ENCODE peak calls at places on chromosome 21, in four cellular contexts. One of them, this sample, is unnamed.

GRCh38 chr21:35145626-35146236 is 96.6 kb upstream of the RUNX1 start:
- DNase-seq in H1: no peak
- DNase-seq in SK-N-SH: no peak
- DNase-seq in K562: no peak
- DNase-seq in this sample: no peak

GRCh38 chr21:36790616-36791015 is 91.7 kb downstream of the SIM2 start:
- DNase-seq in H1: no peak
- DNase-seq in SK-N-SH: no peak
- DNase-seq in K562: no peak
- DNase-seq in this sample: no peak

GRCh38 chr21:29218749-29219148 is 80.0 kb upstream of the BACH1 start:
- DNase-seq in H1: no peak
- DNase-seq in SK-N-SH: no peak
- DNase-seq in K562: no peak
- DNase-seq in this sample: no peak

GRCh38 chr21:31173881-31174555 is 135.7 kb upstream of the KRTAP19-8 start:
- DNase-seq in H1: no peak
- DNase-seq in SK-N-SH: peak; percentile 76
- DNase-seq in K562: peak; percentile 13
- DNase-seq in this sample: no peak

GRCh38 chr21:34936299-34936698 is 112.8 kb downstream of the RUNX1 start:
- DNase-seq in H1: no peak
- DNase-seq in SK-N-SH: no peak
- DNase-seq in K562: no peak
- DNase-seq in this sample: no peak

GRCh38 chr21:36747114-36747814 is 48.3 kb downstream of the SIM2 start:
- DNase-seq in H1: no peak
- DNase-seq in SK-N-SH: no peak
- DNase-seq in K562: peak; percentile 88
- DNase-seq in this sample: peak; percentile 28

GRCh38 chr21:29673096-29673610 is 266.6 kb downstream of the GRIK1 start:
- DNase-seq in H1: no peak
- DNase-seq in SK-N-SH: no peak
- DNase-seq in K562: no peak
- DNase-seq in this sample: no peak

GRCh38 chr21:34695434-34695833 is 26.6 kb downstream of the CLIC6 start:
- DNase-seq in H1: no peak
- DNase-seq in SK-N-SH: no peak
- DNase-seq in K562: no peak
- DNase-seq in this sample: no peak

GRCh38 chr21:34802180-34802899 is 133.5 kb downstream of the CLIC6 start:
- DNase-seq in H1: no peak
- DNase-seq in SK-N-SH: no peak
- DNase-seq in K562: no peak
- DNase-seq in this sample: no peak

GRCh38 chr21:16908087-16908486 is 604.8 kb upstream of the CXADR start:
- DNase-seq in H1: no peak
- DNase-seq in SK-N-SH: no peak
- DNase-seq in K562: no peak
- DNase-seq in this sample: no peak

GRCh38 chr21:28783641-28784185 is 209.0 kb downstream of the LTN1 start:
- DNase-seq in H1: no peak
- DNase-seq in SK-N-SH: no peak
- DNase-seq in K562: no peak
- DNase-seq in this sample: no peak

GRCh38 chr21:26124896-26125295 is 45.7 kb downstream of the APP start:
- DNase-seq in H1: no peak
- DNase-seq in SK-N-SH: no peak
- DNase-seq in K562: no peak
- DNase-seq in this sample: no peak

GRCh38 chr21:31248598-31248997 is 95.5 kb downstream of the TIAM1 start:
- DNase-seq in H1: no peak
- DNase-seq in SK-N-SH: no peak
- DNase-seq in K562: no peak
- DNase-seq in this sample: no peak

GRCh38 chr21:31873275-31873695 is 465 bp downstream of the HUNK start:
- DNase-seq in H1: no peak
- DNase-seq in SK-N-SH: peak; percentile 88
- DNase-seq in K562: no peak
- DNase-seq in this sample: peak; percentile 42

GRCh38 chr21:30434033-30434631 is 4.1 kb downstream of the KRTAP13-4 start:
- DNase-seq in H1: peak; percentile 50
- DNase-seq in SK-N-SH: peak; percentile 33
- DNase-seq in K562: peak; percentile 22
- DNase-seq in this sample: peak; percentile 64

GRCh38 chr21:14542638-14543037 is 3.5 kb downstream of the SAMSN1 start:
- DNase-seq in H1: no peak
- DNase-seq in SK-N-SH: no peak
- DNase-seq in K562: no peak
- DNase-seq in this sample: no peak

GRCh38 chr21:41965447-41966340 is 11.9 kb upstream of the C2CD2 start:
- DNase-seq in H1: no peak
- DNase-seq in SK-N-SH: no peak
- DNase-seq in K562: no peak
- DNase-seq in this sample: no peak

GRCh38 chr21:41966872-41967621 is 13.2 kb upstream of the C2CD2 start:
- DNase-seq in H1: no peak
- DNase-seq in SK-N-SH: no peak
- DNase-seq in K562: no peak
- DNase-seq in this sample: no peak

GRCh38 chr21:41967708-41968107 is 13.9 kb upstream of the C2CD2 start:
- DNase-seq in H1: no peak
- DNase-seq in SK-N-SH: no peak
- DNase-seq in K562: no peak
- DNase-seq in this sample: no peak

GRCh38 chr21:41965045-41965444 is 11.2 kb upstream of the C2CD2 start:
- DNase-seq in H1: no peak
- DNase-seq in SK-N-SH: no peak
- DNase-seq in K562: no peak
- DNase-seq in this sample: no peak

DNA sequence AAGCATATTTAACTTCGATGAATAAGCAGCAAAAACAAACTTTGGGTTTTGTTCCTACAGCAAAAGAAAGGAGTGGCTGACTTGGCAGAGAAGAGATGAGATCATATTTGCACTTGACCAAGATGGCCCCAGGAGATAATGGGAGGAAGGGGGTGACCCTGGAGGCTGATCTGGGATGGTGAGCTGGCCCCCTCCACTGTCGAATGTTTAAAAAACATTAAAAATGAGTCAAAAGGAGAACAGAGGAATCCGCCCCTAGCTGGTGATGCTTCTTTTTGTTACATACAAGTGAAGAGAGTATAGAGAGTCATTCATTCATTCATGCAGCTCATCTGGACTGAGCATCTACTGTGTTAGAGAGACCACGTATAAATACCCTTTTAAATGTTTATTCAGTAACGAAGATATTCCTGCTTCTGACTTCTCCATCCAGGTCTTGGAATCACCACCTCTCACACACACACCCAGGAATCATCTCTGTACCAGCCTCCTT is 12.6 kb upstream of the C2CD2 start:
- DNase-seq in H1: no peak
- DNase-seq in SK-N-SH: no peak
- DNase-seq in K562: no peak
- DNase-seq in this sample: no peak
- TF ChIP-seq TEAD4 in H1: no peak
- TF ChIP-seq TEAD4 in SK-N-SH: no peak
- TF ChIP-seq TEAD4 in K562: no peak
- TF ChIP-seq TEAD4 in this sample: no peak

GRCh38 chr21:43645414-43645891 is 13.8 kb downstream of the HSF2BP start:
- DNase-seq in H1: no peak
- DNase-seq in SK-N-SH: no peak
- DNase-seq in K562: no peak
- DNase-seq in this sample: peak; percentile 23

GRCh38 chr21:43645987-43646386 is 13.3 kb downstream of the HSF2BP start:
- DNase-seq in H1: no peak
- DNase-seq in SK-N-SH: no peak
- DNase-seq in K562: no peak
- DNase-seq in this sample: no peak

GRCh38 chr21:43643193-43643592 is 16.1 kb downstream of the HSF2BP start:
- DNase-seq in H1: no peak
- DNase-seq in SK-N-SH: no peak
- DNase-seq in K562: no peak
- DNase-seq in this sample: no peak

GRCh38 chr21:43646550-43647260 is 12.6 kb downstream of the HSF2BP start:
- DNase-seq in H1: peak; percentile 85
- DNase-seq in SK-N-SH: peak; percentile 89
- DNase-seq in K562: peak; percentile 94
- DNase-seq in this sample: peak; percentile 93

GRCh38 chr21:43644609-43645008 is 14.7 kb downstream of the HSF2BP start:
- DNase-seq in H1: no peak
- DNase-seq in SK-N-SH: no peak
- DNase-seq in K562: no peak
- DNase-seq in this sample: no peak
- TF ChIP-seq TEAD4 in H1: no peak
- TF ChIP-seq TEAD4 in SK-N-SH: no peak
- TF ChIP-seq TEAD4 in K562: no peak
- TF ChIP-seq TEAD4 in this sample: no peak

DNA sequence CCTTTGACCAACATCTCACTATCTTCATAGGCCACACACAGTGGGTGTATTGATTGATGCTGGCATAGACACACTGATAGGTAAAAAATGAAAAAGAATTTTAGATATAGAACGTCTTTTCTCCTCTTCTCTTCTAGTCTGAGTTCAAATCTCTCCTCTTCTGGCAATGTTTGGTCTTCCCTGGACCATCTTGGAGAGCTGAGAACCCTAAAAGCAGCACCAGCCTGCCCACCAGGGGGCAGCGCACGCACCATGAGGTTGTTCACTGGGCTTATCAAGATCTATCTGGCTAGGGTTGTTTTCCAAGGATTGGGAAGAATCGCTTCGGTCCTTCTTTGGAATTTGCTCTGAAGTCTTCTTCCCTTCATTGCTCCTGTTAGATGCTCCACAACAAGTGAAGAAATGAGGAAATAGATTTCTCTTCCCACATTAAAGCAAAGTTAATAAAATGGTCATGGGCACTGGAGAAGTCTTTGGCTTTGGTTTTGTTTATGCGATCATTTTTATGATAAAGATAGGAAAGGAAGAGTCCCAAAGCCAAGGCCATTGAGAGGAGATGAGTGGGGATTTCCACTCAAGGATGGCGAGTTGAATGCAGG is 104.0 kb upstream of the OLIG2 start:
- DNase-seq in H1: peak; percentile 23
- DNase-seq in SK-N-SH: no peak
- DNase-seq in K562: peak; percentile 56
- DNase-seq in this sample: peak; percentile 72
- TF ChIP-seq TEAD4 in H1: no peak
- TF ChIP-seq TEAD4 in SK-N-SH: no peak
- TF ChIP-seq TEAD4 in K562: no peak
- TF ChIP-seq TEAD4 in this sample: no peak

GRCh38 chr21:46149205-46149901 is 6.0 kb downstream of the FTCD start:
- DNase-seq in H1: no peak
- DNase-seq in SK-N-SH: no peak
- DNase-seq in K562: no peak
- DNase-seq in this sample: peak; percentile 8

GRCh38 chr21:46150073-46150472 is 5.3 kb downstream of the FTCD start:
- DNase-seq in H1: no peak
- DNase-seq in SK-N-SH: no peak
- DNase-seq in K562: no peak
- DNase-seq in this sample: peak; percentile 14

GRCh38 chr21:46145840-46146691 is 9.3 kb downstream of the FTCD start:
- DNase-seq in H1: no peak
- DNase-seq in SK-N-SH: no peak
- DNase-seq in K562: no peak
- DNase-seq in this sample: peak; percentile 13

GRCh38 chr21:46146856-46147255 is 8.5 kb downstream of the FTCD start:
- DNase-seq in H1: no peak
- DNase-seq in SK-N-SH: no peak
- DNase-seq in K562: no peak
- DNase-seq in this sample: no peak

DNA sequence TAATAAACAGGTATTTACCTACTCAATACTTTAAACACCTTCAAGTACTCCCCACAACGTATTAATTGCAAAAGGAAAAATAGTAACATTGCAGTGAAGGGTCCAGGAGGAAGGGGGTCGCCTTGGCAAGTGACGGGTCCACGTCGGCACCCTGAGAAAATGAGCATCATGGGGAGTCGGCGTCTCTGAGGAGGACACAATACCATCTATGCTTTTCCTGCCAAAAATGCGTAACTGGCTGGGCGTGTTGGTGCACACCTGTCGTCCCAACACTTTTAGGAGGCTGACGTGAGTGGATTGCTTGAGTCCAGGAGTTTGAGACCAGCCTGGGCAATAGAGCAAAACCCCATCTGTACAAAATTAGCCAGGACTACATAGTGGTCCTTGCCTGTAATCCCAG is 7.3 kb downstream of the FTCD start:
- DNase-seq in H1: no peak
- DNase-seq in SK-N-SH: no peak
- DNase-seq in K562: no peak
- DNase-seq in this sample: peak; percentile 5
- TF ChIP-seq TEAD4 in H1: no peak
- TF ChIP-seq TEAD4 in SK-N-SH: no peak
- TF ChIP-seq TEAD4 in K562: no peak
- TF ChIP-seq TEAD4 in this sample: no peak

GRCh38 chr21:44049606-44050005 is 37.5 kb downstream of the TRAPPC10 start:
- DNase-seq in H1: no peak
- DNase-seq in SK-N-SH: no peak
- DNase-seq in K562: no peak
- DNase-seq in this sample: no peak
- TF ChIP-seq TEAD4 in H1: no peak
- TF ChIP-seq TEAD4 in SK-N-SH: no peak
- TF ChIP-seq TEAD4 in K562: no peak
- TF ChIP-seq TEAD4 in this sample: no peak

GRCh38 chr21:41952568-41953248 is 1.1 kb downstream of the C2CD2 start:
- DNase-seq in H1: no peak
- DNase-seq in SK-N-SH: no peak
- DNase-seq in K562: no peak
- DNase-seq in this sample: peak; percentile 28
- TF ChIP-seq TEAD4 in H1: no peak
- TF ChIP-seq TEAD4 in SK-N-SH: no peak
- TF ChIP-seq TEAD4 in K562: no peak
- TF ChIP-seq TEAD4 in this sample: no peak

GRCh38 chr21:42213082-42213774 is 5.7 kb upstream of the ABCG1 start:
- DNase-seq in H1: no peak
- DNase-seq in SK-N-SH: no peak
- DNase-seq in K562: no peak
- DNase-seq in this sample: no peak
- TF ChIP-seq TEAD4 in H1: no peak
- TF ChIP-seq TEAD4 in SK-N-SH: no peak
- TF ChIP-seq TEAD4 in K562: no peak
- TF ChIP-seq TEAD4 in this sample: no peak

This sample was measured in WTC11.